ENCODE peak calls at places on chromosome 2, in seven cellular contexts. M, P, V, S, D, L and Z are unnamed samples.

GRCh38 chr2:37570773-37571570 is 100.5 kb downstream of the CDC42EP3 start:
- DNase-seq in M (peak; percentile 49), P (peak; percentile 60), V (no peak), S (peak; percentile 79), D (peak; percentile 65), L (no peak), Z (peak; percentile 29)

GRCh38 chr2:9327873-9328352 is 95.4 kb downstream of the ITGB1BP1 start:
- DNase-seq in M (peak; percentile 31), P (no peak), V (no peak), S (peak; percentile 56), D (peak; percentile 33), L (no peak), Z (no peak)

GRCh38 chr2:47451790-47452189 is 48.8 kb downstream of the MSH2 start:
- DNase-seq in M (no peak), P (no peak), V (no peak), S (no peak), D (no peak), L (no peak), Z (no peak)

GRCh38 chr2:10031886-10032745 is 11.2 kb upstream of the KLF11 start:
- DNase-seq in M (no peak), P (peak; percentile 37), V (no peak), S (no peak), D (no peak), L (no peak), Z (no peak)

GRCh38 chr2:169221745-169222369 is 140.5 kb downstream of the LRP2 start:
- DNase-seq in M (peak; percentile 21), P (no peak), V (no peak), S (peak; percentile 5), D (peak; percentile 56), L (no peak), Z (peak; percentile 75)

GRCh38 chr2:198114064-198114463 is 309.7 kb downstream of the PLCL1 start:
- DNase-seq in M (no peak), P (no peak), V (no peak), S (no peak), D (no peak), L (no peak), Z (no peak)

GRCh38 chr2:221641181-221641871 is 69.2 kb upstream of the EPHA4 start:
- DNase-seq in M (no peak), P (no peak), V (no peak), S (no peak), D (peak; percentile 3), L (peak; percentile 76), Z (no peak)

GRCh38 chr2:105864262-105864661 is 119.5 kb downstream of the NCK2 start:
- DNase-seq in M (no peak), P (no peak), V (peak; percentile 31), S (no peak), D (no peak), L (no peak), Z (no peak)

GRCh38 chr2:55000335-55000734 is 49.9 kb downstream of the RTN4 start:
- DNase-seq in M (no peak), P (no peak), V (no peak), S (no peak), D (no peak), L (no peak), Z (peak; percentile 42)

GRCh38 chr2:151638188-151638933 is 95.9 kb downstream of the NEB start:
- DNase-seq in M (peak; percentile 16), P (no peak), V (peak; percentile 59), S (peak; percentile 26), D (no peak), L (no peak), Z (no peak)

GRCh38 chr2:85793584-85793983 is 39.8 kb downstream of the ATOH8 start:
- DNase-seq in M (no peak), P (no peak), V (no peak), S (no peak), D (no peak), L (no peak), Z (no peak)

GRCh38 chr2:85795331-85796045 is 41.7 kb downstream of the ATOH8 start:
- DNase-seq in M (no peak), P (no peak), V (no peak), S (no peak), D (no peak), L (peak; percentile 62), Z (no peak)

GRCh38 chr2:85794038-85794441 is 40.2 kb downstream of the ATOH8 start:
- DNase-seq in M (no peak), P (no peak), V (no peak), S (no peak), D (no peak), L (no peak), Z (no peak)

GRCh38 chr2:85796046-85796548 is 42.3 kb downstream of the ATOH8 start:
- DNase-seq in M (no peak), P (no peak), V (no peak), S (no peak), D (no peak), L (peak; percentile 62), Z (no peak)

DNA sequence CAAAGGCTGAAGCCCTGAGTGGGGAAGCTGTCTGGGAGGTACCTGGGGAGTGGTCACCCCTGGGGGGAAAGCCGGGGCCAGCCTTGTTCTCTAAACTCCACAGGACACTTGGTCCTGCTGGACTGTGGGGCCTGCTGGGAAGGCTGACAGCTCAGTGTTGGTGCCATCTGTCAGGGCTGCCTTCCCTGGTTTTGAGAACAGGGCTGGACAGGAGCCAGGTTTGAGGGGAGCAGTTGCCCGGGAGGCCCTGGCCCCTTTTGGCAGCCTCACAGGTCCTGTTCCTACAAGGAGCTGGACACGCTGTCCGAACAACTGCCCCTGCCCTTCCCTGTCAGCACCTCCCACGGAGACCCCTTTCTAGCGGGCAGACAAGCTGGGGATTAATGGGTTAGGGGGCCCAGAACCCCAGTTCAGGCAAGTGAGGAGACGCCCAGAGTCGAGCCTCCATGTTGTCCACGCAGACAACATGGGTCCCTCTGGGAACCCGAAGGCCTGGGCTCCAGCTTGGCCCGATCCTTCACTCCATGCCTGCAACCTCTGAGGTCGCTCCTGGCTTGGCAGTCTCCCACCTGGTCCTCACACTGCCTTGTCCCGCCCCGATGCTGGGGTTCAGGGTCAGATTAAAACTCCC is 40.8 kb downstream of the ATOH8 start:
- DNase-seq in M (no peak), P (peak; percentile 60), V (no peak), S (no peak), D (no peak), L (peak; percentile 61), Z (no peak)
- H3K4me1 ChIP-seq in M (peaks cover 48% of the 10 kb centered on the region), P (peaks cover 42% of the 10 kb centered on the region), V (no peaks in the 10 kb centered on the region), S (peaks cover 25% of the 10 kb centered on the region), D (no peaks in the 10 kb centered on the region), L (peaks cover 61% of the 10 kb centered on the region), Z (no peaks in the 10 kb centered on the region)

GRCh38 chr2:96926791-96927190 is 56.9 kb upstream of the SEMA4C start:
- DNase-seq in M (no peak), P (no peak), V (no peak), S (no peak), D (no peak), L (no peak), Z (no peak)
- H3K4me1 ChIP-seq in M (no peaks in the 10 kb centered on the region), P (peaks cover 14% of the 10 kb centered on the region), V (peaks cover 30% of the 10 kb centered on the region), S (no peaks in the 10 kb centered on the region), D (peaks cover 21% of the 10 kb centered on the region), L (peaks cover 8% of the 10 kb centered on the region), Z (no peaks in the 10 kb centered on the region)

GRCh38 chr2:110832740-110833139 is 100.4 kb downstream of the ACOXL start:
- DNase-seq in M (no peak), P (no peak), V (no peak), S (no peak), D (no peak), L (no peak), Z (peak; percentile 72)

GRCh38 chr2:110838657-110839357 is 106.4 kb downstream of the ACOXL start:
- DNase-seq in M (no peak), P (no peak), V (no peak), S (no peak), D (no peak), L (no peak), Z (no peak)

GRCh38 chr2:110837421-110838409 is 105.3 kb downstream of the ACOXL start:
- DNase-seq in M (no peak), P (no peak), V (no peak), S (peak; percentile 3), D (no peak), L (no peak), Z (peak; percentile 38)

GRCh38 chr2:110829413-110830146 is 97.2 kb downstream of the ACOXL start:
- DNase-seq in M (no peak), P (no peak), V (no peak), S (no peak), D (no peak), L (no peak), Z (peak; percentile 31)

DNA sequence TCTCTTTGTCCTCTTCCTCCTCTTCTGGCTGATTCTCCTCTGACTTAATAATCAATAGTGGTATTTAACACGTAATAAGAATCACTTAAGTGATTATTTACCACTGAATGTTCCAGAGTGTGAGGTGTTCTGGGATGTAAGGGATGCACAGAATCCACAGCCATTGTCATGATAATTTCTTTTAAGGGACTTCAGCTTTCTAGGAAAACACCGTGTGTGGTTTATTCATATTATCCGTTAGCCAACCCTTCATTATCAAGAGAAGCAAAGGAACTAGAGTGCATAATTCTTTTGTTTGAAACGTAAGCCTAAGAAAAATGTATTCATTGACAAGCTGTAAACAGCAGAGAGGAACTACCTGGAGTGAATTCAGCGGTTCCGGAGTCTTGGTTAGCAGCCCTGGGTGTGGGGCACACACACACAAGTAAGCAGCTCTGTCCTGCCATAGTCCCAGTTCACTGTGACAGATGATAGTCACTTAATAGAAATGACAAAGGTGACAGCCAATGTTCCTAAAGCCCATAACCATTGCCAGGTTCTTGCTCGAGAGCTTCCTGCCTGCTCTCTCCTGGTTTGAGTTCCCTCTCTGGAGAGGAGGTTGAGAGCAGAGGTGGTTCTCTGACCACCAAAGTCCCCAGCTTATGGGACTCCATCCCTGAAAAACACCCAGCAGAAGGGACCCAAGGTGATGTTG is 101.9 kb downstream of the ACOXL start:
- DNase-seq in M (no peak), P (no peak), V (no peak), S (no peak), D (no peak), L (no peak), Z (peak; percentile 10)
- H3K4me1 ChIP-seq in M (no peaks in the 10 kb centered on the region), P (no peaks in the 10 kb centered on the region), V (no peaks in the 10 kb centered on the region), S (no peaks in the 10 kb centered on the region), D (peaks cover 4% of the 10 kb centered on the region), L (peaks cover 5% of the 10 kb centered on the region), Z (no peaks in the 10 kb centered on the region)

GRCh38 chr2:226760412-226761194 is 39.0 kb downstream of the IRS1 start:
- DNase-seq in M (no peak), P (no peak), V (no peak), S (peak; percentile 94), D (peak; percentile 74), L (no peak), Z (no peak)
- H3K4me1 ChIP-seq in M (peaks cover 58% of the 10 kb centered on the region), P (peaks cover 69% of the 10 kb centered on the region), V (no peaks in the 10 kb centered on the region), S (peaks cover 38% of the 10 kb centered on the region), D (peaks cover 28% of the 10 kb centered on the region), L (peaks cover 3% of the 10 kb centered on the region), Z (no peaks in the 10 kb centered on the region)

GRCh38 chr2:7011376-7012083 is 94.3 kb downstream of the RNF144A start:
- DNase-seq in M (no peak), P (no peak), V (no peak), S (peak; percentile 56), D (peak; percentile 93), L (no peak), Z (no peak)
- H3K4me1 ChIP-seq in M (no peaks in the 10 kb centered on the region), P (peaks cover 96% of the 10 kb centered on the region), V (peaks cover 15% of the 10 kb centered on the region), S (no peaks in the 10 kb centered on the region), D (peaks cover 31% of the 10 kb centered on the region), L (peaks cover 23% of the 10 kb centered on the region), Z (no peaks in the 10 kb centered on the region)